ENCODE peak calls at places on chromosomes 7 and 10, in six cellular contexts. Q is kidney glomerular epithelial cell, I is AG20443, C is iPS-NIHi11, X is AG09309, T is anterior cingulate cortex. A is an unnamed sample.

GRCh38 chr7:116230191-116231005 is 20.1 kb downstream of the TES start:
- DNase-seq in Q (no peak), I (no peak), C (no peak), X (no peak), T (no peak), A (no peak)

GRCh38 chr7:114901771-114902170 is 20.1 kb upstream of the MDFIC start:
- DNase-seq in Q (no peak), I (peak; percentile 24), C (no peak), X (no peak), T (no peak), A (peak; percentile 40)

GRCh38 chr7:69932034-69932628 is 333.9 kb downstream of the AUTS2 start:
- DNase-seq in Q (peak; percentile 33), I (peak; percentile 57), C (no peak), X (peak; percentile 5), T (peak; percentile 10), A (peak; percentile 47)

GRCh38 chr7:81410471-81411117 is 359.3 kb downstream of the HGF start:
- DNase-seq in Q (no peak), I (no peak), C (peak; percentile 29), X (no peak), T (no peak), A (no peak)

GRCh38 chr10:77391605-77392235 is 245.9 kb downstream of the KCNMA1 start:
- DNase-seq in Q (peak; percentile 71), I (peak; percentile 82), C (peak; percentile 85), X (peak; percentile 66), T (peak; percentile 48), A (peak; percentile 94)

GRCh38 chr7:34849163-34849960 is 187.9 kb downstream of the DPY19L1 start:
- DNase-seq in Q (peak; percentile 5), I (no peak), C (peak; percentile 32), X (no peak), T (no peak), A (no peak)

GRCh38 chr10:95350830-95351228 is 60.0 kb upstream of the PDLIM1 start:
- DNase-seq in Q (no peak), I (no peak), C (no peak), X (no peak), T (no peak), A (no peak)

GRCh38 chr10:19811517-19811916 is 4.7 kb upstream of the PLXDC2 start:
- DNase-seq in Q (peak; percentile 29), I (peak; percentile 16), C (peak; percentile 43), X (no peak), T (no peak), A (peak; percentile 52)

GRCh38 chr7:86643478-86644281 is at the start of gene GRM3:
- DNase-seq in Q (no peak), I (peak; percentile 19), C (peak; percentile 84), X (no peak), T (peak; percentile 76), A (peak; percentile 88)

GRCh38 chr10:127694580-127695193 is 42.3 kb upstream of the FOXI2 start:
- DNase-seq in Q (no peak), I (peak; percentile 24), C (peak; percentile 84), X (no peak), T (no peak), A (peak; percentile 89)

GRCh38 chr10:123377883-123378282 is 223.7 kb downstream of the BUB3 start:
- DNase-seq in Q (no peak), I (no peak), C (no peak), X (no peak), T (no peak), A (no peak)